ENCODE peak calls at places on chromosomes 12 and 14, in seven cellular contexts. C is testis, U is fibroblast of lung, Q is heart left ventricle, Y is upper lobe of left lung, A is MM.1S, E is A549. M is an unnamed sample. For H3K4me1, the result is how much of the 10 kb centered on the place peaks cover.

GRCh38 chr12:46770501-46771183 is 55.2 kb downstream of the SLC38A4 start:
- DNase-seq in U (peak), C (no peak), Y (no peak), E (no peak), Q (no peak), A (no peak), M (no peak)

GRCh38 chr12:109423392-109423791 is 53.7 kb downstream of the KCTD10 start:
- DNase-seq in C (no peak), Y (no peak), A (no peak), E (no peak), U (no peak), Q (no peak), M (no peak)

GRCh38 chr14:46734287-46734686 is 82.7 kb upstream of the RPL10L start:
- DNase-seq in A (no peak), Q (no peak), E (no peak), C (no peak), U (no peak), Y (no peak), M (no peak)

GRCh38 chr14:92531151-92531873 is 17.7 kb downstream of the RIN3 start:
- DNase-seq in C (no peak), U (no peak), A (no peak), Q (no peak), E (no peak), Y (no peak), M (no peak)

GRCh38 chr14:105894125-105894977 is 368.0 kb downstream of the TMEM121 start:
- DNase-seq in E (no peak), C (no peak), U (no peak), A (no peak), Q (no peak), Y (peak), M (no peak)

GRCh38 chr14:92973265-92973797 is 50.4 kb downstream of the CHGA start:
- DNase-seq in A (no peak), Q (peak), U (peak), E (no peak), Y (peak), C (peak), M (no peak)

GRCh38 chr12:32541754-32542374 is 137.2 kb upstream of the DNM1L start:
- DNase-seq in Q (no peak), U (no peak), C (no peak), A (no peak), E (no peak), Y (no peak), M (no peak)

GRCh38 chr12:118372541-118373495 is at the start of gene TAOK3:
- DNase-seq in E (peak), C (peak), Q (peak), U (peak), Y (peak), A (peak), M (peak)

GRCh38 chr14:56247495-56248087 is 129.4 kb downstream of the PELI2 start:
- DNase-seq in U (peak), Y (no peak), A (no peak), E (no peak), C (no peak), Q (no peak), M (no peak)

GRCh38 chr12:112466835-112467234 is 48.1 kb downstream of the PTPN11 start:
- DNase-seq in U (no peak), A (no peak), Q (no peak), C (no peak), E (no peak), Y (no peak), M (no peak)

GRCh38 chr14:80213602-80214001 is 2.3 kb upstream of the DIO2 start:
- DNase-seq in Q (no peak), U (peak), Y (no peak), E (peak), C (peak), A (peak), M (no peak)

GRCh38 chr14:73231874-73232851 is 5.1 kb upstream of the PAPLN start:
- DNase-seq in C (no peak), E (peak), Y (peak), Q (no peak), A (no peak), U (no peak), M (no peak)

GRCh38 chr12:12716151-12716844 is 870 bp upstream of the CDKN1B start:
- DNase-seq in A (peak), U (peak), C (no peak), E (no peak), Y (no peak), Q (peak), M (peak)

GRCh38 chr14:36264107-36264506 is 56.3 kb downstream of the MBIP start:
- DNase-seq in Q (no peak), C (no peak), U (no peak), E (no peak), A (no peak), Y (no peak), M (no peak)

GRCh38 chr14:66395300-66395699 is 90.9 kb upstream of the CCDC196 start:
- DNase-seq in E (no peak), C (no peak), A (peak), Y (no peak), Q (no peak), U (no peak), M (peak)

DNA sequence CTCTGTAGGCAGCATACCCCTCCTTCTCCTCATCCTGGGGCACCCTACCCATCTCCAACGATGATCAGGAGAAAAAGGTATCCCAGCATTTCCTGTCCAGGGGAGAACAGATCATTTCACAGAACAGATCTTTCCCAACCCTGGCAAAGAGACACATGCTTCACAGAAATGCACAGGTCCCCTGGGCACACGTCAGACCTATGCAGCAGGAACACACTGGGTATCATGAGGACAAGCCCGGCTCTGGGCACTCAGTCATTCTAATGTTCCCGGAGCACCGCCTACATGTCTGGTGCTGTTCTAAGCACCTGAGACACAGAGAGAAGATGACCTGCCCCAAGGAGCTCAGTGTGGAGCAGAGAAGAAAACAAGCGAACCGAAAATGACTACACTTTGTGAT is 56.2 kb downstream of the ACTN1 start:
- DNase-seq in U (no peak), Q (no peak), E (no peak), Y (no peak), C (no peak), A (no peak), M (no peak)
- H3K4me1 ChIP-seq in U (under half), Q (under half), E (under half), Y (under half), C (under half), A (under half), M (half or more)

GRCh38 chr14:23512156-23512555 is 39.4 kb downstream of the ZFHX2 start:
- DNase-seq in U (peak), Y (no peak), Q (no peak), E (no peak), C (no peak), A (no peak), M (peak)
- H3K4me3 ChIP-seq in U (no peak), Y (no peak), Q (no peak), E (no peak), C (no peak), A (no peak), M (no peak)

GRCh38 chr12:53756300-53757094 is 4.7 kb upstream of the CISTR start:
- DNase-seq in E (no peak), Q (no peak), Y (no peak), U (no peak), C (no peak), A (no peak), M (no peak)
- H3K27ac ChIP-seq in E (peak), Q (no peak), Y (no peak), U (no peak), C (no peak), A (no peak), M (no peak)

GRCh38 chr12:1611775-1612174 is 17.3 kb upstream of the WNT5B start:
- DNase-seq in E (no peak), A (no peak), C (no peak), U (peak), Y (no peak), Q (no peak), M (no peak)
- H3K4me1 ChIP-seq in E (under half), A (under half), C (under half), U (under half), Y (under half), Q (under half), M (under half)

DNA sequence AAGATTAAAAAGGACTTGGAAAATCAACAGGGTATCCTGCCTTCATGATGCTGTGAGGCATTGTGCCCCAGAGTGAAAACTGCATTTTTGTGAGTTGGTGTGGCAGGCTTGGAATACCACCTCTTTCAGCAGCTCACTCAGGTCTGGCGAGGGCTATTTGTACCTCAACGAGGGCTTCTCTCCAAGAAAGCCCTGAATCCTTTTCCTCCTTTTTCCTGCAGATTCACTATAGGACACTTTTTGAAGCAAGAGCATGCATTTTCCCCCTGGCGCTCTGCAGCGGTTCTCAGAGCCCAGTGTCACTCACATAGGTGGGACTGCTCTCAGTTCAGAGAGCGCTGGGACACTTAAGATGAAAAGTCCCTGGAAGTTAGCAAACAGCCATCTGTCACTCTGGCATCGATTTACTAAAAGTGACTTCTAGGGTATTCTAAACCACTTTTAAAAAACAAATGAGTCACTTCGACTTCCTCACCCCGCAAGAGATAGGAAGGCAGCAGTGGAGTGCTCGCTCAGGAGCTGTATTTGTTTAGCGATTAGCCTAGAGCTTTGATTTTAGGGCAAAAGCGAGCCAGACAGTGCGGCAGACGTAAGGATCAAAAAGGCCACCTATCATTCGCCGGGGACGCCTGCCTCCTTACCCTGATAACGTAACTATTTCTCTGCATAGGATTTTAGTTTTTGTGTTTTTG is 782 bp upstream of the LGR5 start:
- DNase-seq in E (no peak), C (no peak), A (no peak), U (peak), Q (no peak), Y (no peak), M (peak)
- H3K4me3 ChIP-seq in E (peak), C (no peak), A (no peak), U (peak), Q (peak), Y (no peak), M (no peak)

GRCh38 chr12:61009167-61009566 is 1251.0 kb upstream of the USP15 start:
- DNase-seq in Q (no peak), A (no peak), Y (no peak), C (no peak), E (no peak), U (no peak), M (no peak)

GRCh38 chr12:61011767-61012423 is 1248.3 kb upstream of the USP15 start:
- DNase-seq in U (no peak), Q (no peak), C (no peak), E (no peak), Y (no peak), A (peak), M (no peak)
- H3K27ac ChIP-seq in U (no peak), Q (no peak), C (no peak), E (no peak), Y (no peak), A (peak), M (no peak)

GRCh38 chr14:53147208-53147607 is 5.9 kb downstream of the DDHD1 start:
- DNase-seq in A (no peak), E (no peak), U (no peak), Q (no peak), Y (no peak), C (no peak), M (no peak)

GRCh38 chr14:53147893-53148292 is 5.2 kb downstream of the DDHD1 start:
- DNase-seq in Q (no peak), C (no peak), U (no peak), A (peak), E (no peak), Y (no peak), M (no peak)

GRCh38 chr14:53148612-53149202 is 4.4 kb downstream of the DDHD1 start:
- DNase-seq in A (no peak), Q (no peak), C (no peak), E (no peak), Y (no peak), U (no peak), M (no peak)

GRCh38 chr14:53144244-53144643 is 8.9 kb downstream of the DDHD1 start:
- DNase-seq in C (no peak), A (no peak), Q (no peak), U (peak), E (no peak), Y (no peak), M (no peak)

GRCh38 chr14:53146739-53147138 is 6.4 kb downstream of the DDHD1 start:
- DNase-seq in C (no peak), U (no peak), E (no peak), Q (no peak), Y (no peak), A (no peak), M (no peak)
- H3K4me1 ChIP-seq in C (under half), U (under half), E (under half), Q (under half), Y (under half), A (under half), M (under half)

GRCh38 chr14:26598081-26598671 is 343 bp upstream of the NOVA1 start:
- DNase-seq in E (peak), A (no peak), U (peak), Q (peak), Y (peak), C (peak), M (no peak)
- H3K4me3 ChIP-seq in E (peak), A (no peak), U (peak), Q (peak), Y (peak), C (peak), M (no peak)